ENCODE peak calls at places on chromosomes 5 and 9, in four cellular contexts. F, U, J and P are unnamed samples.
A peak's percentile ranks its signal among the peaks of the same experiment; 100 is the strongest.

GRCh38 chr5:112275671-112276070 is 143.4 kb downstream of the EPB41L4A start:
- DNase-seq in F (no peak), U (no peak), J (no peak), P (no peak)

GRCh38 chr5:43772601-43773031 is 169.6 kb downstream of the NNT start:
- DNase-seq in F (no peak), U (peak; percentile 92), J (no peak), P (no peak)

GRCh38 chr5:93607367-93608258 is 24.6 kb downstream of the NR2F1 start:
- DNase-seq in F (no peak), U (peak; percentile 65), J (no peak), P (no peak)

GRCh38 chr9:8256880-8257279 is 457.3 kb upstream of the DMAC1 start:
- DNase-seq in F (no peak), U (no peak), J (no peak), P (no peak)

GRCh38 chr5:55062039-55062779 is 38.2 kb downstream of the GZMK start:
- DNase-seq in F (peak; percentile 52), U (no peak), J (no peak), P (no peak)

GRCh38 chr5:180460834-180461233 is 33.3 kb upstream of the CNOT6 start:
- DNase-seq in F (no peak), U (no peak), J (no peak), P (peak; percentile 48)

GRCh38 chr5:38603691-38604090 is 47.2 kb upstream of the LIFR start:
- DNase-seq in F (no peak), U (no peak), J (no peak), P (no peak)

GRCh38 chr9:112447283-112447761 is 39.3 kb upstream of the KIAA1958 start:
- DNase-seq in F (no peak), U (no peak), J (no peak), P (no peak)

GRCh38 chr9:137226338-137227056 is 805 bp upstream of the RNF224 start:
- DNase-seq in F (no peak), U (no peak), J (no peak), P (no peak)

GRCh38 chr9:38621434-38622082 is 1.2 kb upstream of the ANKRD18A start:
- DNase-seq in F (peak; percentile 9), U (no peak), J (peak; percentile 61), P (peak; percentile 71)

GRCh38 chr5:81408496-81408895 is 14.6 kb upstream of the ACOT12 start:
- DNase-seq in F (no peak), U (no peak), J (no peak), P (no peak)

GRCh38 chr9:89391585-89391984 is 73.3 kb downstream of the SECISBP2 start:
- DNase-seq in F (no peak), U (no peak), J (no peak), P (no peak)

GRCh38 chr5:17000296-17000939 is 64.3 kb upstream of the MYO10 start:
- DNase-seq in F (no peak), U (no peak), J (no peak), P (no peak)

GRCh38 chr9:89984214-89984613 is 379.4 kb downstream of the GADD45G start:
- DNase-seq in F (no peak), U (no peak), J (no peak), P (no peak)

GRCh38 chr9:126093771-126094170 is 232.9 kb upstream of the MVB12B start:
- DNase-seq in F (no peak), U (no peak), J (no peak), P (no peak)